ENCODE peak calls at places on chromosomes 1 and 21, in eight cellular contexts. One of them, this sample, is unnamed.

GRCh38 chr1:84108900-84109578 is 35.0 kb upstream of the PRKACB start:
- DNase-seq in BJ: no peak
- DNase-seq in activated gamma-delta T cell treated with Interleukin-2 at 50 U/mL for 16 hours: no peak
- DNase-seq in activated CD4-positive, alpha-beta T cell treated with anti-CD3 and anti-CD28 coated beads, Interleukin-2, amount 50 U/mL, for 4 hours: no peak
- DNase-seq in omental fat pad: no peak
- DNase-seq in kidney glomerular epithelial cell: no peak
- DNase-seq in COLO829: no peak
- DNase-seq in Daoy: no peak
- DNase-seq in this sample: no peak

GRCh38 chr1:201646623-201647022 is 107.7 kb downstream of the NAV1 start:
- DNase-seq in omental fat pad: no peak
- DNase-seq in COLO829: no peak
- DNase-seq in activated CD4-positive, alpha-beta T cell treated with anti-CD3 and anti-CD28 coated beads, Interleukin-2, amount 50 U/mL, for 4 hours: no peak
- DNase-seq in Daoy: no peak
- DNase-seq in BJ: no peak
- DNase-seq in activated gamma-delta T cell treated with Interleukin-2 at 50 U/mL for 16 hours: no peak
- DNase-seq in kidney glomerular epithelial cell: no peak
- DNase-seq in this sample: no peak

GRCh38 chr1:31723828-31724359 is 20.1 kb upstream of the COL16A1 start:
- DNase-seq in kidney glomerular epithelial cell: peak; percentile 61
- DNase-seq in Daoy: peak; percentile 88
- DNase-seq in activated gamma-delta T cell treated with Interleukin-2 at 50 U/mL for 16 hours: peak; percentile 34
- DNase-seq in activated CD4-positive, alpha-beta T cell treated with anti-CD3 and anti-CD28 coated beads, Interleukin-2, amount 50 U/mL, for 4 hours: peak; percentile 21
- DNase-seq in BJ: no peak
- DNase-seq in omental fat pad: peak; percentile 50
- DNase-seq in COLO829: peak; percentile 71
- DNase-seq in this sample: peak; percentile 80

GRCh38 chr1:152870831-152871730 is 7.0 kb upstream of the SMCP start:
- DNase-seq in COLO829: peak; percentile 73
- DNase-seq in omental fat pad: no peak
- DNase-seq in activated gamma-delta T cell treated with Interleukin-2 at 50 U/mL for 16 hours: no peak
- DNase-seq in Daoy: peak; percentile 55
- DNase-seq in BJ: no peak
- DNase-seq in kidney glomerular epithelial cell: peak; percentile 46
- DNase-seq in activated CD4-positive, alpha-beta T cell treated with anti-CD3 and anti-CD28 coated beads, Interleukin-2, amount 50 U/mL, for 4 hours: no peak
- DNase-seq in this sample: peak; percentile 54

GRCh38 chr1:92577251-92577895 is 90.6 kb upstream of the GFI1 start:
- DNase-seq in activated CD4-positive, alpha-beta T cell treated with anti-CD3 and anti-CD28 coated beads, Interleukin-2, amount 50 U/mL, for 4 hours: no peak
- DNase-seq in kidney glomerular epithelial cell: no peak
- DNase-seq in BJ: no peak
- DNase-seq in Daoy: peak; percentile 25
- DNase-seq in activated gamma-delta T cell treated with Interleukin-2 at 50 U/mL for 16 hours: no peak
- DNase-seq in omental fat pad: no peak
- DNase-seq in COLO829: no peak
- DNase-seq in this sample: no peak

GRCh38 chr1:88180449-88181108 is 503.5 kb upstream of the PKN2 start:
- DNase-seq in Daoy: peak; percentile 64
- DNase-seq in activated gamma-delta T cell treated with Interleukin-2 at 50 U/mL for 16 hours: peak; percentile 35
- DNase-seq in activated CD4-positive, alpha-beta T cell treated with anti-CD3 and anti-CD28 coated beads, Interleukin-2, amount 50 U/mL, for 4 hours: peak; percentile 16
- DNase-seq in COLO829: peak; percentile 15
- DNase-seq in kidney glomerular epithelial cell: peak; percentile 82
- DNase-seq in BJ: no peak
- DNase-seq in omental fat pad: no peak
- DNase-seq in this sample: peak; percentile 71

GRCh38 chr1:218409946-218410510 is 64.9 kb downstream of the TGFB2 start:
- DNase-seq in Daoy: peak; percentile 58
- DNase-seq in activated CD4-positive, alpha-beta T cell treated with anti-CD3 and anti-CD28 coated beads, Interleukin-2, amount 50 U/mL, for 4 hours: no peak
- DNase-seq in BJ: no peak
- DNase-seq in omental fat pad: no peak
- DNase-seq in kidney glomerular epithelial cell: no peak
- DNase-seq in activated gamma-delta T cell treated with Interleukin-2 at 50 U/mL for 16 hours: no peak
- DNase-seq in COLO829: no peak
- DNase-seq in this sample: no peak

GRCh38 chr1:203200059-203200553 is 13.6 kb upstream of the CHI3L1 start:
- DNase-seq in COLO829: peak; percentile 83
- DNase-seq in activated CD4-positive, alpha-beta T cell treated with anti-CD3 and anti-CD28 coated beads, Interleukin-2, amount 50 U/mL, for 4 hours: no peak
- DNase-seq in Daoy: no peak
- DNase-seq in kidney glomerular epithelial cell: no peak
- DNase-seq in omental fat pad: no peak
- DNase-seq in BJ: no peak
- DNase-seq in activated gamma-delta T cell treated with Interleukin-2 at 50 U/mL for 16 hours: no peak
- DNase-seq in this sample: no peak

GRCh38 chr21:17612565-17613241 is at the start of gene BTG3:
- DNase-seq in BJ: no peak
- DNase-seq in activated gamma-delta T cell treated with Interleukin-2 at 50 U/mL for 16 hours: peak; percentile 78
- DNase-seq in COLO829: peak; percentile 65
- DNase-seq in activated CD4-positive, alpha-beta T cell treated with anti-CD3 and anti-CD28 coated beads, Interleukin-2, amount 50 U/mL, for 4 hours: peak; percentile 77
- DNase-seq in omental fat pad: no peak
- DNase-seq in kidney glomerular epithelial cell: peak; percentile 64
- DNase-seq in Daoy: peak; percentile 89
- DNase-seq in this sample: peak; percentile 69

GRCh38 chr1:1212780-1213152 is 1.2 kb downstream of the TNFRSF4 start:
- DNase-seq in omental fat pad: no peak
- DNase-seq in COLO829: no peak
- DNase-seq in activated CD4-positive, alpha-beta T cell treated with anti-CD3 and anti-CD28 coated beads, Interleukin-2, amount 50 U/mL, for 4 hours: peak; percentile 35
- DNase-seq in BJ: no peak
- DNase-seq in kidney glomerular epithelial cell: no peak
- DNase-seq in Daoy: no peak
- DNase-seq in activated gamma-delta T cell treated with Interleukin-2 at 50 U/mL for 16 hours: peak; percentile 47
- DNase-seq in this sample: no peak

GRCh38 chr21:31235671-31236450 is 108.2 kb downstream of the TIAM1 start:
- DNase-seq in activated gamma-delta T cell treated with Interleukin-2 at 50 U/mL for 16 hours: no peak
- DNase-seq in activated CD4-positive, alpha-beta T cell treated with anti-CD3 and anti-CD28 coated beads, Interleukin-2, amount 50 U/mL, for 4 hours: no peak
- DNase-seq in COLO829: no peak
- DNase-seq in BJ: no peak
- DNase-seq in omental fat pad: no peak
- DNase-seq in kidney glomerular epithelial cell: peak; percentile 88
- DNase-seq in Daoy: peak; percentile 77
- DNase-seq in this sample: peak; percentile 87

GRCh38 chr1:24386241-24386640 is 27.3 kb downstream of the STPG1 start:
- DNase-seq in omental fat pad: no peak
- DNase-seq in COLO829: no peak
- DNase-seq in kidney glomerular epithelial cell: no peak
- DNase-seq in Daoy: no peak
- DNase-seq in BJ: no peak
- DNase-seq in activated gamma-delta T cell treated with Interleukin-2 at 50 U/mL for 16 hours: no peak
- DNase-seq in activated CD4-positive, alpha-beta T cell treated with anti-CD3 and anti-CD28 coated beads, Interleukin-2, amount 50 U/mL, for 4 hours: no peak
- DNase-seq in this sample: no peak

GRCh38 chr1:54407957-54408700 is 1.9 kb upstream of the SSBP3 start:
- DNase-seq in Daoy: peak; percentile 88
- DNase-seq in omental fat pad: no peak
- DNase-seq in BJ: peak; percentile 66
- DNase-seq in COLO829: peak; percentile 53
- DNase-seq in activated CD4-positive, alpha-beta T cell treated with anti-CD3 and anti-CD28 coated beads, Interleukin-2, amount 50 U/mL, for 4 hours: no peak
- DNase-seq in activated gamma-delta T cell treated with Interleukin-2 at 50 U/mL for 16 hours: no peak
- DNase-seq in kidney glomerular epithelial cell: peak; percentile 44
- DNase-seq in this sample: peak; percentile 42

GRCh38 chr1:91582431-91582921 is 81.8 kb downstream of the CDC7 start:
- DNase-seq in BJ: peak; percentile 90
- DNase-seq in kidney glomerular epithelial cell: peak; percentile 92
- DNase-seq in COLO829: no peak
- DNase-seq in activated gamma-delta T cell treated with Interleukin-2 at 50 U/mL for 16 hours: no peak
- DNase-seq in omental fat pad: no peak
- DNase-seq in Daoy: peak; percentile 89
- DNase-seq in activated CD4-positive, alpha-beta T cell treated with anti-CD3 and anti-CD28 coated beads, Interleukin-2, amount 50 U/mL, for 4 hours: no peak
- DNase-seq in this sample: peak; percentile 52

GRCh38 chr1:202807367-202807925 is 775 bp downstream of the KDM5B start:
- DNase-seq in kidney glomerular epithelial cell: no peak
- DNase-seq in activated CD4-positive, alpha-beta T cell treated with anti-CD3 and anti-CD28 coated beads, Interleukin-2, amount 50 U/mL, for 4 hours: peak; percentile 66
- DNase-seq in COLO829: no peak
- DNase-seq in Daoy: peak; percentile 54
- DNase-seq in activated gamma-delta T cell treated with Interleukin-2 at 50 U/mL for 16 hours: peak; percentile 17
- DNase-seq in BJ: no peak
- DNase-seq in omental fat pad: no peak
- DNase-seq in this sample: peak; percentile 55

GRCh38 chr1:83034846-83035245 is 964.1 kb downstream of the TTLL7 start:
- DNase-seq in activated CD4-positive, alpha-beta T cell treated with anti-CD3 and anti-CD28 coated beads, Interleukin-2, amount 50 U/mL, for 4 hours: no peak
- DNase-seq in BJ: no peak
- DNase-seq in activated gamma-delta T cell treated with Interleukin-2 at 50 U/mL for 16 hours: no peak
- DNase-seq in kidney glomerular epithelial cell: no peak
- DNase-seq in omental fat pad: no peak
- DNase-seq in Daoy: peak; percentile 6
- DNase-seq in COLO829: no peak
- DNase-seq in this sample: no peak

GRCh38 chr1:118184737-118185082 is 318 bp downstream of the SPAG17 start:
- DNase-seq in COLO829: no peak
- DNase-seq in activated CD4-positive, alpha-beta T cell treated with anti-CD3 and anti-CD28 coated beads, Interleukin-2, amount 50 U/mL, for 4 hours: no peak
- DNase-seq in BJ: no peak
- DNase-seq in activated gamma-delta T cell treated with Interleukin-2 at 50 U/mL for 16 hours: no peak
- DNase-seq in Daoy: no peak
- DNase-seq in omental fat pad: no peak
- DNase-seq in kidney glomerular epithelial cell: peak; percentile 5
- DNase-seq in this sample: peak; percentile 66

GRCh38 chr1:201266774-201267173 is 16.5 kb upstream of the PKP1 start:
- DNase-seq in BJ: peak; percentile 64
- DNase-seq in omental fat pad: no peak
- DNase-seq in kidney glomerular epithelial cell: peak; percentile 51
- DNase-seq in activated gamma-delta T cell treated with Interleukin-2 at 50 U/mL for 16 hours: no peak
- DNase-seq in COLO829: peak; percentile 62
- DNase-seq in Daoy: peak; percentile 82
- DNase-seq in activated CD4-positive, alpha-beta T cell treated with anti-CD3 and anti-CD28 coated beads, Interleukin-2, amount 50 U/mL, for 4 hours: no peak
- DNase-seq in this sample: peak; percentile 90

GRCh38 chr1:244118087-244118761 is 67.1 kb downstream of the ZBTB18 start:
- DNase-seq in BJ: no peak
- DNase-seq in COLO829: no peak
- DNase-seq in Daoy: no peak
- DNase-seq in activated CD4-positive, alpha-beta T cell treated with anti-CD3 and anti-CD28 coated beads, Interleukin-2, amount 50 U/mL, for 4 hours: no peak
- DNase-seq in activated gamma-delta T cell treated with Interleukin-2 at 50 U/mL for 16 hours: no peak
- DNase-seq in omental fat pad: no peak
- DNase-seq in kidney glomerular epithelial cell: no peak
- DNase-seq in this sample: no peak

GRCh38 chr21:43280949-43281633 is 112.3 kb downstream of the CRYAA start:
- DNase-seq in omental fat pad: no peak
- DNase-seq in COLO829: no peak
- DNase-seq in Daoy: no peak
- DNase-seq in BJ: no peak
- DNase-seq in activated gamma-delta T cell treated with Interleukin-2 at 50 U/mL for 16 hours: no peak
- DNase-seq in kidney glomerular epithelial cell: no peak
- DNase-seq in activated CD4-positive, alpha-beta T cell treated with anti-CD3 and anti-CD28 coated beads, Interleukin-2, amount 50 U/mL, for 4 hours: no peak
- DNase-seq in this sample: no peak

GRCh38 chr1:230972855-230973271 is 5.8 kb downstream of the TTC13 start:
- DNase-seq in COLO829: no peak
- DNase-seq in omental fat pad: no peak
- DNase-seq in activated gamma-delta T cell treated with Interleukin-2 at 50 U/mL for 16 hours: peak; percentile 50
- DNase-seq in Daoy: peak; percentile 33
- DNase-seq in kidney glomerular epithelial cell: no peak
- DNase-seq in BJ: no peak
- DNase-seq in activated CD4-positive, alpha-beta T cell treated with anti-CD3 and anti-CD28 coated beads, Interleukin-2, amount 50 U/mL, for 4 hours: peak; percentile 33
- DNase-seq in this sample: no peak

GRCh38 chr1:109847251-109847650 is 63.4 kb upstream of the CSF1 start:
- DNase-seq in Daoy: no peak
- DNase-seq in activated CD4-positive, alpha-beta T cell treated with anti-CD3 and anti-CD28 coated beads, Interleukin-2, amount 50 U/mL, for 4 hours: no peak
- DNase-seq in COLO829: no peak
- DNase-seq in activated gamma-delta T cell treated with Interleukin-2 at 50 U/mL for 16 hours: no peak
- DNase-seq in BJ: no peak
- DNase-seq in omental fat pad: no peak
- DNase-seq in kidney glomerular epithelial cell: no peak
- DNase-seq in this sample: no peak

GRCh38 chr1:240312872-240313271 is 221.2 kb downstream of the FMN2 start:
- DNase-seq in omental fat pad: no peak
- DNase-seq in BJ: peak; percentile 74
- DNase-seq in activated gamma-delta T cell treated with Interleukin-2 at 50 U/mL for 16 hours: no peak
- DNase-seq in activated CD4-positive, alpha-beta T cell treated with anti-CD3 and anti-CD28 coated beads, Interleukin-2, amount 50 U/mL, for 4 hours: no peak
- DNase-seq in kidney glomerular epithelial cell: peak; percentile 50
- DNase-seq in Daoy: peak; percentile 13
- DNase-seq in COLO829: peak; percentile 84
- DNase-seq in this sample: peak; percentile 41

GRCh38 chr1:188584119-188584518 is 1755.4 kb downstream of the PLA2G4A start:
- DNase-seq in Daoy: no peak
- DNase-seq in BJ: no peak
- DNase-seq in kidney glomerular epithelial cell: no peak
- DNase-seq in omental fat pad: no peak
- DNase-seq in COLO829: no peak
- DNase-seq in activated CD4-positive, alpha-beta T cell treated with anti-CD3 and anti-CD28 coated beads, Interleukin-2, amount 50 U/mL, for 4 hours: no peak
- DNase-seq in activated gamma-delta T cell treated with Interleukin-2 at 50 U/mL for 16 hours: no peak
- DNase-seq in this sample: no peak

GRCh38 chr1:118151312-118151937 is 33.6 kb downstream of the SPAG17 start:
- DNase-seq in BJ: no peak
- DNase-seq in kidney glomerular epithelial cell: peak; percentile 50
- DNase-seq in activated gamma-delta T cell treated with Interleukin-2 at 50 U/mL for 16 hours: no peak
- DNase-seq in activated CD4-positive, alpha-beta T cell treated with anti-CD3 and anti-CD28 coated beads, Interleukin-2, amount 50 U/mL, for 4 hours: no peak
- DNase-seq in COLO829: peak; percentile 9
- DNase-seq in Daoy: peak; percentile 60
- DNase-seq in omental fat pad: peak; percentile 55
- DNase-seq in this sample: peak; percentile 57

GRCh38 chr1:15196807-15197530 is 43.4 kb downstream of the TMEM51 start:
- DNase-seq in activated CD4-positive, alpha-beta T cell treated with anti-CD3 and anti-CD28 coated beads, Interleukin-2, amount 50 U/mL, for 4 hours: no peak
- DNase-seq in omental fat pad: no peak
- DNase-seq in BJ: no peak
- DNase-seq in activated gamma-delta T cell treated with Interleukin-2 at 50 U/mL for 16 hours: no peak
- DNase-seq in Daoy: no peak
- DNase-seq in COLO829: no peak
- DNase-seq in kidney glomerular epithelial cell: no peak
- DNase-seq in this sample: peak; percentile 63

GRCh38 chr1:47699492-47700220 is 261.8 kb downstream of the FOXD2 start:
- DNase-seq in omental fat pad: no peak
- DNase-seq in activated CD4-positive, alpha-beta T cell treated with anti-CD3 and anti-CD28 coated beads, Interleukin-2, amount 50 U/mL, for 4 hours: no peak
- DNase-seq in BJ: no peak
- DNase-seq in activated gamma-delta T cell treated with Interleukin-2 at 50 U/mL for 16 hours: no peak
- DNase-seq in kidney glomerular epithelial cell: no peak
- DNase-seq in COLO829: no peak
- DNase-seq in Daoy: no peak
- DNase-seq in this sample: no peak

GRCh38 chr1:147600119-147601111 is 59.1 kb downstream of the BCL9 start:
- DNase-seq in BJ: no peak
- DNase-seq in COLO829: peak; percentile 50
- DNase-seq in kidney glomerular epithelial cell: peak; percentile 41
- DNase-seq in omental fat pad: peak; percentile 40
- DNase-seq in activated CD4-positive, alpha-beta T cell treated with anti-CD3 and anti-CD28 coated beads, Interleukin-2, amount 50 U/mL, for 4 hours: no peak
- DNase-seq in Daoy: peak; percentile 59
- DNase-seq in activated gamma-delta T cell treated with Interleukin-2 at 50 U/mL for 16 hours: no peak
- DNase-seq in this sample: peak; percentile 48

GRCh38 chr1:31505884-31506497 is 70.3 kb upstream of the TINAGL1 start:
- DNase-seq in Daoy: peak; percentile 93
- DNase-seq in BJ: peak; percentile 43
- DNase-seq in omental fat pad: no peak
- DNase-seq in COLO829: no peak
- DNase-seq in activated CD4-positive, alpha-beta T cell treated with anti-CD3 and anti-CD28 coated beads, Interleukin-2, amount 50 U/mL, for 4 hours: no peak
- DNase-seq in kidney glomerular epithelial cell: no peak
- DNase-seq in activated gamma-delta T cell treated with Interleukin-2 at 50 U/mL for 16 hours: no peak
- DNase-seq in this sample: no peak

GRCh38 chr1:221772107-221772506 is 30.2 kb upstream of the DUSP10 start:
- DNase-seq in omental fat pad: no peak
- DNase-seq in COLO829: no peak
- DNase-seq in BJ: no peak
- DNase-seq in Daoy: no peak
- DNase-seq in activated CD4-positive, alpha-beta T cell treated with anti-CD3 and anti-CD28 coated beads, Interleukin-2, amount 50 U/mL, for 4 hours: no peak
- DNase-seq in kidney glomerular epithelial cell: no peak
- DNase-seq in activated gamma-delta T cell treated with Interleukin-2 at 50 U/mL for 16 hours: no peak
- DNase-seq in this sample: no peak

GRCh38 chr1:150537732-150538684 is 11.2 kb upstream of the ADAMTSL4 start:
- DNase-seq in Daoy: peak; percentile 63
- DNase-seq in omental fat pad: no peak
- DNase-seq in kidney glomerular epithelial cell: peak; percentile 63
- DNase-seq in BJ: no peak
- DNase-seq in activated CD4-positive, alpha-beta T cell treated with anti-CD3 and anti-CD28 coated beads, Interleukin-2, amount 50 U/mL, for 4 hours: no peak
- DNase-seq in COLO829: no peak
- DNase-seq in activated gamma-delta T cell treated with Interleukin-2 at 50 U/mL for 16 hours: no peak
- DNase-seq in this sample: peak; percentile 77

GRCh38 chr1:34108269-34108668 is 56.8 kb downstream of the CSMD2 start:
- DNase-seq in activated CD4-positive, alpha-beta T cell treated with anti-CD3 and anti-CD28 coated beads, Interleukin-2, amount 50 U/mL, for 4 hours: no peak
- DNase-seq in COLO829: no peak
- DNase-seq in Daoy: no peak
- DNase-seq in activated gamma-delta T cell treated with Interleukin-2 at 50 U/mL for 16 hours: no peak
- DNase-seq in kidney glomerular epithelial cell: no peak
- DNase-seq in omental fat pad: no peak
- DNase-seq in BJ: no peak
- DNase-seq in this sample: no peak

GRCh38 chr1:225544924-225545323 is 108.0 kb downstream of the ENAH start:
- DNase-seq in COLO829: peak; percentile 35
- DNase-seq in activated gamma-delta T cell treated with Interleukin-2 at 50 U/mL for 16 hours: no peak
- DNase-seq in kidney glomerular epithelial cell: no peak
- DNase-seq in BJ: no peak
- DNase-seq in Daoy: no peak
- DNase-seq in activated CD4-positive, alpha-beta T cell treated with anti-CD3 and anti-CD28 coated beads, Interleukin-2, amount 50 U/mL, for 4 hours: no peak
- DNase-seq in omental fat pad: no peak
- DNase-seq in this sample: no peak

GRCh38 chr1:152043870-152044269 is 7.1 kb upstream of the S100A11 start:
- DNase-seq in COLO829: no peak
- DNase-seq in kidney glomerular epithelial cell: no peak
- DNase-seq in activated gamma-delta T cell treated with Interleukin-2 at 50 U/mL for 16 hours: no peak
- DNase-seq in BJ: no peak
- DNase-seq in Daoy: no peak
- DNase-seq in omental fat pad: no peak
- DNase-seq in activated CD4-positive, alpha-beta T cell treated with anti-CD3 and anti-CD28 coated beads, Interleukin-2, amount 50 U/mL, for 4 hours: no peak
- DNase-seq in this sample: no peak

This sample was measured in ACHN.